ENCODE peak calls at places on chromosomes 3 and 15, in ten cellular contexts. One of them, this sample, is unnamed.

GRCh38 chr15:81752149-81752942 is 293.5 kb downstream of the MEX3B start:
- DNase-seq in upper lobe of left lung: no peak
- DNase-seq in Peyer's patch: no peak
- DNase-seq in esophagus squamous epithelium: no peak
- DNase-seq in HCT116: no peak
- DNase-seq in spleen: no peak
- DNase-seq in IMR-90: peak; percentile 15
- DNase-seq in heart left ventricle: peak; percentile 33
- DNase-seq in uterus: peak; percentile 42
- DNase-seq in vagina: no peak
- DNase-seq in this sample: peak; percentile 21

GRCh38 chr3:72587282-72587681 is 261.0 kb downstream of the SHQ1 start:
- DNase-seq in HCT116: no peak
- DNase-seq in esophagus squamous epithelium: no peak
- DNase-seq in heart left ventricle: no peak
- DNase-seq in spleen: no peak
- DNase-seq in vagina: no peak
- DNase-seq in IMR-90: no peak
- DNase-seq in uterus: no peak
- DNase-seq in Peyer's patch: no peak
- DNase-seq in upper lobe of left lung: no peak
- DNase-seq in this sample: no peak

GRCh38 chr3:6105187-6105586 is 755.7 kb upstream of the GRM7 start:
- DNase-seq in upper lobe of left lung: no peak
- DNase-seq in esophagus squamous epithelium: no peak
- DNase-seq in HCT116: no peak
- DNase-seq in Peyer's patch: no peak
- DNase-seq in IMR-90: no peak
- DNase-seq in uterus: no peak
- DNase-seq in vagina: no peak
- DNase-seq in spleen: no peak
- DNase-seq in heart left ventricle: no peak
- DNase-seq in this sample: no peak

GRCh38 chr3:115512565-115513410 is 110.5 kb upstream of the GAP43 start:
- DNase-seq in esophagus squamous epithelium: no peak
- DNase-seq in heart left ventricle: no peak
- DNase-seq in IMR-90: peak; percentile 38
- DNase-seq in HCT116: no peak
- DNase-seq in upper lobe of left lung: peak; percentile 29
- DNase-seq in spleen: no peak
- DNase-seq in vagina: no peak
- DNase-seq in Peyer's patch: no peak
- DNase-seq in uterus: no peak
- DNase-seq in this sample: no peak

GRCh38 chr15:63628123-63628822 is 31.1 kb downstream of the FBXL22 start:
- DNase-seq in IMR-90: peak; percentile 47
- DNase-seq in heart left ventricle: no peak
- DNase-seq in spleen: no peak
- DNase-seq in Peyer's patch: no peak
- DNase-seq in vagina: no peak
- DNase-seq in esophagus squamous epithelium: no peak
- DNase-seq in upper lobe of left lung: no peak
- DNase-seq in uterus: no peak
- DNase-seq in HCT116: no peak
- DNase-seq in this sample: no peak

GRCh38 chr3:15460891-15461524 is 33.6 kb downstream of the EAF1 start:
- DNase-seq in IMR-90: no peak
- DNase-seq in vagina: no peak
- DNase-seq in esophagus squamous epithelium: no peak
- DNase-seq in spleen: no peak
- DNase-seq in HCT116: no peak
- DNase-seq in Peyer's patch: no peak
- DNase-seq in heart left ventricle: no peak
- DNase-seq in upper lobe of left lung: no peak
- DNase-seq in uterus: no peak
- DNase-seq in this sample: no peak

GRCh38 chr3:123286308-123287023 is 84.7 kb downstream of the SEC22A start:
- DNase-seq in IMR-90: peak; percentile 68
- DNase-seq in uterus: no peak
- DNase-seq in vagina: peak; percentile 77
- DNase-seq in esophagus squamous epithelium: no peak
- DNase-seq in Peyer's patch: no peak
- DNase-seq in upper lobe of left lung: no peak
- DNase-seq in HCT116: peak; percentile 31
- DNase-seq in spleen: no peak
- DNase-seq in heart left ventricle: no peak
- DNase-seq in this sample: peak; percentile 21

GRCh38 chr3:51796859-51797258 is 17.8 kb upstream of the IQCF6 start:
- DNase-seq in esophagus squamous epithelium: no peak
- DNase-seq in Peyer's patch: no peak
- DNase-seq in vagina: no peak
- DNase-seq in uterus: no peak
- DNase-seq in heart left ventricle: no peak
- DNase-seq in HCT116: no peak
- DNase-seq in spleen: no peak
- DNase-seq in upper lobe of left lung: no peak
- DNase-seq in IMR-90: no peak
- DNase-seq in this sample: no peak

GRCh38 chr3:134772591-134772990 is 22.5 kb upstream of the EPHB1 start:
- DNase-seq in IMR-90: no peak
- DNase-seq in uterus: no peak
- DNase-seq in upper lobe of left lung: no peak
- DNase-seq in spleen: no peak
- DNase-seq in Peyer's patch: no peak
- DNase-seq in vagina: peak; percentile 70
- DNase-seq in heart left ventricle: no peak
- DNase-seq in HCT116: no peak
- DNase-seq in esophagus squamous epithelium: no peak
- DNase-seq in this sample: no peak

GRCh38 chr3:182385356-182385755 is 407.9 kb upstream of the ATP11B start:
- DNase-seq in heart left ventricle: no peak
- DNase-seq in HCT116: no peak
- DNase-seq in Peyer's patch: no peak
- DNase-seq in uterus: no peak
- DNase-seq in esophagus squamous epithelium: no peak
- DNase-seq in vagina: no peak
- DNase-seq in upper lobe of left lung: no peak
- DNase-seq in IMR-90: no peak
- DNase-seq in spleen: no peak
- DNase-seq in this sample: no peak

GRCh38 chr15:44289352-44289790 is 852 bp downstream of the GOLM2 start:
- DNase-seq in upper lobe of left lung: no peak
- DNase-seq in heart left ventricle: no peak
- DNase-seq in Peyer's patch: no peak
- DNase-seq in IMR-90: no peak
- DNase-seq in esophagus squamous epithelium: no peak
- DNase-seq in uterus: no peak
- DNase-seq in spleen: no peak
- DNase-seq in HCT116: no peak
- DNase-seq in vagina: no peak
- DNase-seq in this sample: no peak

GRCh38 chr15:92170897-92171296 is 222.8 kb upstream of the ST8SIA2 start:
- DNase-seq in heart left ventricle: no peak
- DNase-seq in spleen: no peak
- DNase-seq in upper lobe of left lung: no peak
- DNase-seq in esophagus squamous epithelium: no peak
- DNase-seq in IMR-90: no peak
- DNase-seq in vagina: no peak
- DNase-seq in Peyer's patch: no peak
- DNase-seq in uterus: no peak
- DNase-seq in HCT116: no peak
- DNase-seq in this sample: no peak

GRCh38 chr3:182491571-182491970 is 301.7 kb upstream of the ATP11B start:
- DNase-seq in spleen: no peak
- DNase-seq in HCT116: no peak
- DNase-seq in Peyer's patch: no peak
- DNase-seq in vagina: no peak
- DNase-seq in upper lobe of left lung: no peak
- DNase-seq in uterus: no peak
- DNase-seq in heart left ventricle: no peak
- DNase-seq in esophagus squamous epithelium: no peak
- DNase-seq in IMR-90: no peak
- DNase-seq in this sample: no peak

GRCh38 chr3:127860223-127860622 is 37.9 kb upstream of the MGLL start:
- DNase-seq in spleen: no peak
- DNase-seq in Peyer's patch: no peak
- DNase-seq in HCT116: no peak
- DNase-seq in uterus: no peak
- DNase-seq in vagina: no peak
- DNase-seq in esophagus squamous epithelium: no peak
- DNase-seq in IMR-90: no peak
- DNase-seq in upper lobe of left lung: no peak
- DNase-seq in heart left ventricle: no peak
- DNase-seq in this sample: no peak

GRCh38 chr3:44993471-44994205 is 17.6 kb downstream of the EXOSC7 start:
- DNase-seq in spleen: no peak
- DNase-seq in vagina: no peak
- DNase-seq in IMR-90: peak; percentile 79
- DNase-seq in Peyer's patch: no peak
- DNase-seq in esophagus squamous epithelium: no peak
- DNase-seq in heart left ventricle: no peak
- DNase-seq in uterus: no peak
- DNase-seq in HCT116: no peak
- DNase-seq in upper lobe of left lung: no peak
- DNase-seq in this sample: no peak

GRCh38 chr15:41621200-41622193 is 38.7 kb upstream of the MGA start:
- DNase-seq in uterus: peak; percentile 84
- DNase-seq in HCT116: no peak
- DNase-seq in spleen: peak; percentile 91
- DNase-seq in vagina: no peak
- DNase-seq in esophagus squamous epithelium: peak; percentile 24
- DNase-seq in IMR-90: peak; percentile 77
- DNase-seq in upper lobe of left lung: peak; percentile 70
- DNase-seq in heart left ventricle: peak; percentile 79
- DNase-seq in Peyer's patch: peak; percentile 81
- DNase-seq in this sample: peak; percentile 78
- TF ChIP-seq POLR2A in uterus: peak; percentile 54
- TF ChIP-seq POLR2A in HCT116: no peak
- TF ChIP-seq POLR2A in spleen: no peak
- TF ChIP-seq POLR2A in vagina: no peak
- TF ChIP-seq POLR2A in esophagus squamous epithelium: no peak
- TF ChIP-seq POLR2A in IMR-90: no peak
- TF ChIP-seq POLR2A in upper lobe of left lung: no peak
- TF ChIP-seq POLR2A in heart left ventricle: no peak
- TF ChIP-seq POLR2A in Peyer's patch: no peak
- TF ChIP-seq POLR2A in this sample: no peak

DNA sequence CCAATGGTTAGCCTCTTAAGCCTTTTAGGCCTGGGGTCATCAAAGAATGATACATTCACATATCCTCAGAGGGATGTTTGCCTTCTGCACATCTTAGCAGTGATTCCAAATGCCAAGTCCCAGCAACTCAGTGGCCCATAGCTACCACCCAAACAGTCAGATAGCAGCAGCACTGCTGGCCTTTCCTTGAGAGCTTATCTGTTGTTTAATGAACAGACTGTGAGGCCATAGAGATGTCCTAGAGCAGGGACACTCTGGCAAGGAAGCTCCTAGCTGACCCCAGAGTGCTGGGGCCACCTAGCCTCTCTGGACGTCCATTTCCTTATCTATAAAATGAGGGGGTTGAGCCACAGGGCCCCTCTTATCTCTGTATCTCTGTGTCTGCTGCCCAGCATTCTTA is 86.8 kb downstream of the CYP19A1 start:
- DNase-seq in IMR-90: no peak
- DNase-seq in heart left ventricle: no peak
- DNase-seq in uterus: no peak
- DNase-seq in esophagus squamous epithelium: no peak
- DNase-seq in HCT116: no peak
- DNase-seq in Peyer's patch: no peak
- DNase-seq in vagina: no peak
- DNase-seq in upper lobe of left lung: no peak
- DNase-seq in spleen: no peak
- DNase-seq in this sample: no peak
- H3K4me1 ChIP-seq in IMR-90: no peaks in the 10 kb centered on the region
- H3K4me1 ChIP-seq in heart left ventricle: no peaks in the 10 kb centered on the region
- H3K4me1 ChIP-seq in uterus: no peaks in the 10 kb centered on the region
- H3K4me1 ChIP-seq in esophagus squamous epithelium: no peaks in the 10 kb centered on the region
- H3K4me1 ChIP-seq in HCT116: no peaks in the 10 kb centered on the region
- H3K4me1 ChIP-seq in Peyer's patch: no peaks in the 10 kb centered on the region
- H3K4me1 ChIP-seq in vagina: no peaks in the 10 kb centered on the region
- H3K4me1 ChIP-seq in upper lobe of left lung: no peaks in the 10 kb centered on the region
- H3K4me1 ChIP-seq in spleen: no peaks in the 10 kb centered on the region
- H3K4me1 ChIP-seq in this sample: no peaks in the 10 kb centered on the region

DNA sequence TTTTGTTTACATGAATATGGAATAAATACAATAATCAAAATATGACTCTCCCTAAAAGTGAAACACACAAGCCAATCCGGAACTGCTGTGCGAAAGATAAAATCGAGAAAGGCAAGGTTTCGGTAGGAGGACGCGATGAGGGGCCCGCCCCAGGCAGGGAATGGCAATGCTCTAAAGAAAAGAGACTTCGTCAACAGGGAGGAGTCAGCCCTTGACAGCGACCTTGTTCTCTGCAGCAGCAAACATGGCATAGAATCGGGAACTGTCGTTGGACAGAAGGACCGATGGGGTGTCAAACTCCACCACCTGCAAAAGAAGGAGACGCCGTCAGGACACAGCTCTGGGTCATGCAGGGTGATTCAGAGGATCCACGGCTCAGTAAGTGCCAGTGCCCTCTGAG is 36.4 kb upstream of the PARL start:
- DNase-seq in heart left ventricle: no peak
- DNase-seq in IMR-90: no peak
- DNase-seq in spleen: no peak
- DNase-seq in esophagus squamous epithelium: no peak
- DNase-seq in HCT116: no peak
- DNase-seq in uterus: no peak
- DNase-seq in vagina: no peak
- DNase-seq in upper lobe of left lung: no peak
- DNase-seq in Peyer's patch: no peak
- DNase-seq in this sample: no peak
- H3K36me3 ChIP-seq in heart left ventricle: peaks cover 55% of the 10 kb centered on the region
- H3K36me3 ChIP-seq in IMR-90: peaks cover 26% of the 10 kb centered on the region
- H3K36me3 ChIP-seq in spleen: peaks cover 31% of the 10 kb centered on the region
- H3K36me3 ChIP-seq in esophagus squamous epithelium: peaks cover 63% of the 10 kb centered on the region
- H3K36me3 ChIP-seq in HCT116: peaks cover 4% of the 10 kb centered on the region
- H3K36me3 ChIP-seq in uterus: no peaks in the 10 kb centered on the region
- H3K36me3 ChIP-seq in vagina: peaks cover 51% of the 10 kb centered on the region
- H3K36me3 ChIP-seq in upper lobe of left lung: peaks cover 15% of the 10 kb centered on the region
- H3K36me3 ChIP-seq in Peyer's patch: no peaks in the 10 kb centered on the region
- H3K36me3 ChIP-seq in this sample: peaks cover 30% of the 10 kb centered on the region

DNA sequence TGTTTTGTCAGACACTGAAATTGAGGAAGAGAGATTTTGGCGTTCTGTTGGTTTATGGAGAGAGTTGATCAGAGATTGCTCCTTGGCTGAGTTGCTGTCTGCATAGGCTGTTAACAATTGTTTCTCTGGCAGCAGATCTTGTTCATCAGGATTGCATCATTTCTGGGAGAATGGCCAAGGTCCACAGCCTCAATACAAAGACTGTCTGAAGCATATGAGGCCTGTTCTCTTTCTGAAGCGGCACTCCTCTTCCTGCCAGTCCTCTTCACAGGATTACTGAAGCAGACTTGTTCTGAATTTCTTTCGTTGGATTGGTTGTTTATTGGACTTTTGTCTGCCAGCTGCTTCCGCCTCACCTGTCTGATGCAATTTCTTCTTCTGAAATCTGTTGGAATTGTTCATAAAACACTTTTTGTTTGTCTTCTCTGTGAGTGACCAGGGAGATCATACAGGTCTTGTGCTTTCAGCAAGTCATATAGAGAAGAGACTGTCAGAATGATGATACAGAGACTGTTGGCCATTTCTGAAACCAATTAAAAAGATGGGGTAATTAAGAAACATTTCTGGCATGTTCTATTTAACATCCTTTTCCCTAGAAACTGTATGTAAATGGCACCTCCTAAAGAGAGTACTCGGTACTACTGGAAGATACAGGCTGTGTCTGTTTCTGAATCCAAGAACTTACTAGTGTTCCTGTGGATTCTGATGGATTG is 25.5 kb downstream of the SETD5 start:
- DNase-seq in upper lobe of left lung: peak; percentile 90
- DNase-seq in heart left ventricle: peak; percentile 89
- DNase-seq in uterus: peak; percentile 79
- DNase-seq in esophagus squamous epithelium: peak; percentile 5
- DNase-seq in vagina: no peak
- DNase-seq in Peyer's patch: no peak
- DNase-seq in IMR-90: peak; percentile 98
- DNase-seq in spleen: no peak
- DNase-seq in HCT116: peak; percentile 91
- DNase-seq in this sample: peak; percentile 87
- TF ChIP-seq POLR2A in upper lobe of left lung: no peak
- TF ChIP-seq POLR2A in heart left ventricle: no peak
- TF ChIP-seq POLR2A in uterus: no peak
- TF ChIP-seq POLR2A in esophagus squamous epithelium: peak; percentile 27
- TF ChIP-seq POLR2A in vagina: no peak
- TF ChIP-seq POLR2A in Peyer's patch: peak; percentile 68
- TF ChIP-seq POLR2A in IMR-90: peak; percentile 65
- TF ChIP-seq POLR2A in spleen: no peak
- TF ChIP-seq POLR2A in HCT116: no peak
- TF ChIP-seq POLR2A in this sample: peak; percentile 58